ENCODE peak calls at places on chromosome 12, in eight cellular contexts. One of them, this sample, is unnamed.

GRCh38 chr12:108833355-108833733 is 24.0 kb downstream of the SSH1 start:
- DNase-seq in endothelial cell of umbilical vein: peak
- DNase-seq in A549: peak
- DNase-seq in choroid plexus epithelial cell: peak
- DNase-seq in heart right ventricle: peak
- DNase-seq in CD8-positive, alpha-beta T cell: no peak
- DNase-seq in dorsolateral prefrontal cortex: no peak
- DNase-seq in left ventricle myocardium inferior: peak
- DNase-seq in this sample: peak

GRCh38 chr12:127773520-127773919 is 493.4 kb upstream of the TMEM132C start:
- DNase-seq in A549: no peak
- DNase-seq in endothelial cell of umbilical vein: no peak
- DNase-seq in CD8-positive, alpha-beta T cell: no peak
- DNase-seq in dorsolateral prefrontal cortex: no peak
- DNase-seq in heart right ventricle: no peak
- DNase-seq in choroid plexus epithelial cell: no peak
- DNase-seq in left ventricle myocardium inferior: no peak
- DNase-seq in this sample: no peak

GRCh38 chr12:16030729-16031128 is 119.6 kb downstream of the DERA start:
- DNase-seq in CD8-positive, alpha-beta T cell: no peak
- DNase-seq in heart right ventricle: no peak
- DNase-seq in choroid plexus epithelial cell: peak
- DNase-seq in A549: no peak
- DNase-seq in dorsolateral prefrontal cortex: no peak
- DNase-seq in endothelial cell of umbilical vein: no peak
- DNase-seq in left ventricle myocardium inferior: no peak
- DNase-seq in this sample: no peak

GRCh38 chr12:112891093-112892024 is 15.4 kb upstream of the OAS1 start:
- DNase-seq in CD8-positive, alpha-beta T cell: no peak
- DNase-seq in heart right ventricle: no peak
- DNase-seq in choroid plexus epithelial cell: no peak
- DNase-seq in left ventricle myocardium inferior: no peak
- DNase-seq in A549: no peak
- DNase-seq in dorsolateral prefrontal cortex: no peak
- DNase-seq in endothelial cell of umbilical vein: peak
- DNase-seq in this sample: no peak

GRCh38 chr12:94289551-94290312 is 141.4 kb downstream of the PLXNC1 start:
- DNase-seq in dorsolateral prefrontal cortex: no peak
- DNase-seq in endothelial cell of umbilical vein: peak
- DNase-seq in heart right ventricle: no peak
- DNase-seq in A549: no peak
- DNase-seq in CD8-positive, alpha-beta T cell: no peak
- DNase-seq in left ventricle myocardium inferior: no peak
- DNase-seq in choroid plexus epithelial cell: peak
- DNase-seq in this sample: peak

GRCh38 chr12:116320839-116321238 is 43.3 kb upstream of the MED13L start:
- DNase-seq in dorsolateral prefrontal cortex: no peak
- DNase-seq in endothelial cell of umbilical vein: no peak
- DNase-seq in heart right ventricle: no peak
- DNase-seq in choroid plexus epithelial cell: no peak
- DNase-seq in A549: no peak
- DNase-seq in CD8-positive, alpha-beta T cell: no peak
- DNase-seq in left ventricle myocardium inferior: no peak
- DNase-seq in this sample: peak

GRCh38 chr12:112848972-112849371 is 57.4 kb downstream of the RPH3A start:
- DNase-seq in heart right ventricle: no peak
- DNase-seq in CD8-positive, alpha-beta T cell: no peak
- DNase-seq in endothelial cell of umbilical vein: no peak
- DNase-seq in dorsolateral prefrontal cortex: no peak
- DNase-seq in A549: no peak
- DNase-seq in choroid plexus epithelial cell: no peak
- DNase-seq in left ventricle myocardium inferior: no peak
- DNase-seq in this sample: no peak

GRCh38 chr12:26807292-26807691 is 25.7 kb downstream of the ITPR2 start:
- DNase-seq in dorsolateral prefrontal cortex: no peak
- DNase-seq in left ventricle myocardium inferior: no peak
- DNase-seq in choroid plexus epithelial cell: no peak
- DNase-seq in heart right ventricle: no peak
- DNase-seq in CD8-positive, alpha-beta T cell: no peak
- DNase-seq in A549: no peak
- DNase-seq in endothelial cell of umbilical vein: no peak
- DNase-seq in this sample: no peak

GRCh38 chr12:95480230-95480629 is 6.3 kb downstream of the METAP2 start:
- DNase-seq in A549: no peak
- DNase-seq in dorsolateral prefrontal cortex: no peak
- DNase-seq in heart right ventricle: no peak
- DNase-seq in CD8-positive, alpha-beta T cell: no peak
- DNase-seq in choroid plexus epithelial cell: peak
- DNase-seq in left ventricle myocardium inferior: no peak
- DNase-seq in endothelial cell of umbilical vein: no peak
- DNase-seq in this sample: no peak

GRCh38 chr12:104725610-104726009 is 232.5 kb downstream of the SLC41A2 start:
- DNase-seq in heart right ventricle: no peak
- DNase-seq in left ventricle myocardium inferior: no peak
- DNase-seq in choroid plexus epithelial cell: no peak
- DNase-seq in A549: no peak
- DNase-seq in CD8-positive, alpha-beta T cell: no peak
- DNase-seq in dorsolateral prefrontal cortex: no peak
- DNase-seq in endothelial cell of umbilical vein: no peak
- DNase-seq in this sample: no peak

GRCh38 chr12:131611416-131612091 is 99.3 kb upstream of the SFSWAP start:
- DNase-seq in left ventricle myocardium inferior: no peak
- DNase-seq in choroid plexus epithelial cell: no peak
- DNase-seq in CD8-positive, alpha-beta T cell: no peak
- DNase-seq in A549: no peak
- DNase-seq in endothelial cell of umbilical vein: no peak
- DNase-seq in heart right ventricle: no peak
- DNase-seq in dorsolateral prefrontal cortex: no peak
- DNase-seq in this sample: no peak

GRCh38 chr12:29505078-29505477 is 7.6 kb upstream of the OVCH1 start:
- DNase-seq in endothelial cell of umbilical vein: no peak
- DNase-seq in left ventricle myocardium inferior: no peak
- DNase-seq in choroid plexus epithelial cell: no peak
- DNase-seq in A549: no peak
- DNase-seq in CD8-positive, alpha-beta T cell: no peak
- DNase-seq in dorsolateral prefrontal cortex: no peak
- DNase-seq in heart right ventricle: no peak
- DNase-seq in this sample: peak

GRCh38 chr12:11171145-11171952 is at the start of gene SMIM10L1:
- DNase-seq in left ventricle myocardium inferior: peak
- DNase-seq in endothelial cell of umbilical vein: peak
- DNase-seq in dorsolateral prefrontal cortex: peak
- DNase-seq in CD8-positive, alpha-beta T cell: peak
- DNase-seq in choroid plexus epithelial cell: peak
- DNase-seq in A549: peak
- DNase-seq in heart right ventricle: peak
- DNase-seq in this sample: peak
- TF ChIP-seq CTCF in left ventricle myocardium inferior: no peak
- TF ChIP-seq CTCF in endothelial cell of umbilical vein: peak
- TF ChIP-seq CTCF in dorsolateral prefrontal cortex: no peak
- TF ChIP-seq CTCF in CD8-positive, alpha-beta T cell: no peak
- TF ChIP-seq CTCF in choroid plexus epithelial cell: no peak
- TF ChIP-seq CTCF in A549: no peak
- TF ChIP-seq CTCF in heart right ventricle: no peak
- TF ChIP-seq CTCF in this sample: no peak

DNA sequence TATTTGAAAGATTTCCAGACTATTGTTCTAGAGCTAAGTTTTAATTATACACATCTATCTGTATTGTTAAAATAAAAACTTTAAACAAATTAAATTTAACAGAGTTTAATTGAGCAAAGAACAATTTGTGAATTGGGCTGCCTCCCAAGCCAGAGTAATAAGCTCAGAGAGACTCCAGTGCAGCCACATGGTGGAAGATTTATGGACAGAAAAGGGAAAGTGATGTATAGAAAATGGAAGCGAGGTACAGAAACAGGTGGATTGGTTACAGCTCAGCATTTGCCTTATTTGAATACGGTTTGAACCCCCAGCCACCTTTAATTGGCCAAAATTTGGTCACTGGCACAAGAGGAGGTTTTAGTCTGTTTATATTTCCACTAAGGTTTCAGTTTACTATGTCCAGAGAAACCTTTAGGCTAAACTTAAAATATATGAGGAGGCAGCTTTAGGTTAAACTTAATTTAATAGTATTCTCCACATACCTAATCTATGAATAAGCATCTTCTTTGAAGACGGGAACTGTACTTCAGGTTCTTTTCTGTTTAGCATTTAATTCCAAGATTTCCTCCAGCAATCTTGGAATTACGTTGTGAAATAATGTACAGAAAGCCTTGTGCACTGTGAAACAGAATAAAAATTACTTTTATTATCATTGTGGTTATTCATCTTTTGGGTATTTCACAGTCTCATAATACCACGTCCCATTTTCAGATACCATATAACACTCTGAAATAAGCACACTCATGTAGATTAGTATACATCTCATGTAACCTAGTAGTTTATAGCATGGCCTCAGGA is 19.4 kb downstream of the SRGAP1 start:
- DNase-seq in CD8-positive, alpha-beta T cell: no peak
- DNase-seq in dorsolateral prefrontal cortex: no peak
- DNase-seq in left ventricle myocardium inferior: no peak
- DNase-seq in endothelial cell of umbilical vein: no peak
- DNase-seq in heart right ventricle: no peak
- DNase-seq in A549: no peak
- DNase-seq in choroid plexus epithelial cell: no peak
- DNase-seq in this sample: no peak
- H3K4me3 ChIP-seq in CD8-positive, alpha-beta T cell: no peak
- H3K4me3 ChIP-seq in dorsolateral prefrontal cortex: no peak
- H3K4me3 ChIP-seq in left ventricle myocardium inferior: no peak
- H3K4me3 ChIP-seq in endothelial cell of umbilical vein: no peak
- H3K4me3 ChIP-seq in heart right ventricle: no peak
- H3K4me3 ChIP-seq in A549: no peak
- H3K4me3 ChIP-seq in choroid plexus epithelial cell: no peak
- H3K4me3 ChIP-seq in this sample: no peak

GRCh38 chr12:6425588-6426531 is 18.9 kb upstream of the CD27 start:
- DNase-seq in A549: no peak
- DNase-seq in choroid plexus epithelial cell: no peak
- DNase-seq in dorsolateral prefrontal cortex: peak
- DNase-seq in CD8-positive, alpha-beta T cell: peak
- DNase-seq in left ventricle myocardium inferior: no peak
- DNase-seq in endothelial cell of umbilical vein: no peak
- DNase-seq in heart right ventricle: no peak
- DNase-seq in this sample: peak

GRCh38 chr12:6420364-6420763 is 24.4 kb upstream of the CD27 start:
- DNase-seq in left ventricle myocardium inferior: no peak
- DNase-seq in A549: no peak
- DNase-seq in heart right ventricle: no peak
- DNase-seq in endothelial cell of umbilical vein: no peak
- DNase-seq in CD8-positive, alpha-beta T cell: no peak
- DNase-seq in dorsolateral prefrontal cortex: no peak
- DNase-seq in choroid plexus epithelial cell: no peak
- DNase-seq in this sample: no peak

GRCh38 chr12:6424848-6425247 is 19.9 kb upstream of the CD27 start:
- DNase-seq in left ventricle myocardium inferior: no peak
- DNase-seq in CD8-positive, alpha-beta T cell: no peak
- DNase-seq in heart right ventricle: no peak
- DNase-seq in endothelial cell of umbilical vein: no peak
- DNase-seq in choroid plexus epithelial cell: no peak
- DNase-seq in dorsolateral prefrontal cortex: no peak
- DNase-seq in A549: no peak
- DNase-seq in this sample: no peak

GRCh38 chr12:6424008-6424347 is 20.8 kb upstream of the CD27 start:
- DNase-seq in CD8-positive, alpha-beta T cell: no peak
- DNase-seq in left ventricle myocardium inferior: no peak
- DNase-seq in A549: no peak
- DNase-seq in dorsolateral prefrontal cortex: no peak
- DNase-seq in choroid plexus epithelial cell: no peak
- DNase-seq in heart right ventricle: no peak
- DNase-seq in endothelial cell of umbilical vein: no peak
- DNase-seq in this sample: no peak

GRCh38 chr12:6423267-6424007 is 21.3 kb upstream of the CD27 start:
- DNase-seq in dorsolateral prefrontal cortex: peak
- DNase-seq in left ventricle myocardium inferior: peak
- DNase-seq in CD8-positive, alpha-beta T cell: peak
- DNase-seq in choroid plexus epithelial cell: peak
- DNase-seq in endothelial cell of umbilical vein: peak
- DNase-seq in A549: peak
- DNase-seq in heart right ventricle: peak
- DNase-seq in this sample: peak
- TF ChIP-seq CTCF in dorsolateral prefrontal cortex: peak
- TF ChIP-seq CTCF in left ventricle myocardium inferior: peak
- TF ChIP-seq CTCF in CD8-positive, alpha-beta T cell: peak
- TF ChIP-seq CTCF in choroid plexus epithelial cell: peak
- TF ChIP-seq CTCF in endothelial cell of umbilical vein: peak
- TF ChIP-seq CTCF in A549: peak
- TF ChIP-seq CTCF in heart right ventricle: peak
- TF ChIP-seq CTCF in this sample: peak

GRCh38 chr12:124992874-124993567 is 424 bp upstream of the BRI3BP start:
- DNase-seq in A549: peak
- DNase-seq in CD8-positive, alpha-beta T cell: peak
- DNase-seq in endothelial cell of umbilical vein: peak
- DNase-seq in choroid plexus epithelial cell: peak
- DNase-seq in dorsolateral prefrontal cortex: peak
- DNase-seq in heart right ventricle: no peak
- DNase-seq in left ventricle myocardium inferior: no peak
- DNase-seq in this sample: peak

GRCh38 chr12:124993568-124994434 is at the start of gene BRI3BP:
- DNase-seq in choroid plexus epithelial cell: peak
- DNase-seq in endothelial cell of umbilical vein: peak
- DNase-seq in A549: peak
- DNase-seq in dorsolateral prefrontal cortex: peak
- DNase-seq in heart right ventricle: peak
- DNase-seq in left ventricle myocardium inferior: peak
- DNase-seq in CD8-positive, alpha-beta T cell: peak
- DNase-seq in this sample: peak

GRCh38 chr12:124998705-124999104 is 5.3 kb downstream of the BRI3BP start:
- DNase-seq in left ventricle myocardium inferior: no peak
- DNase-seq in endothelial cell of umbilical vein: no peak
- DNase-seq in dorsolateral prefrontal cortex: no peak
- DNase-seq in choroid plexus epithelial cell: no peak
- DNase-seq in heart right ventricle: no peak
- DNase-seq in A549: no peak
- DNase-seq in CD8-positive, alpha-beta T cell: no peak
- DNase-seq in this sample: no peak

GRCh38 chr12:124994435-124994975 is 1.1 kb downstream of the BRI3BP start:
- DNase-seq in left ventricle myocardium inferior: no peak
- DNase-seq in choroid plexus epithelial cell: no peak
- DNase-seq in dorsolateral prefrontal cortex: no peak
- DNase-seq in CD8-positive, alpha-beta T cell: no peak
- DNase-seq in heart right ventricle: no peak
- DNase-seq in endothelial cell of umbilical vein: no peak
- DNase-seq in A549: no peak
- DNase-seq in this sample: no peak

DNA sequence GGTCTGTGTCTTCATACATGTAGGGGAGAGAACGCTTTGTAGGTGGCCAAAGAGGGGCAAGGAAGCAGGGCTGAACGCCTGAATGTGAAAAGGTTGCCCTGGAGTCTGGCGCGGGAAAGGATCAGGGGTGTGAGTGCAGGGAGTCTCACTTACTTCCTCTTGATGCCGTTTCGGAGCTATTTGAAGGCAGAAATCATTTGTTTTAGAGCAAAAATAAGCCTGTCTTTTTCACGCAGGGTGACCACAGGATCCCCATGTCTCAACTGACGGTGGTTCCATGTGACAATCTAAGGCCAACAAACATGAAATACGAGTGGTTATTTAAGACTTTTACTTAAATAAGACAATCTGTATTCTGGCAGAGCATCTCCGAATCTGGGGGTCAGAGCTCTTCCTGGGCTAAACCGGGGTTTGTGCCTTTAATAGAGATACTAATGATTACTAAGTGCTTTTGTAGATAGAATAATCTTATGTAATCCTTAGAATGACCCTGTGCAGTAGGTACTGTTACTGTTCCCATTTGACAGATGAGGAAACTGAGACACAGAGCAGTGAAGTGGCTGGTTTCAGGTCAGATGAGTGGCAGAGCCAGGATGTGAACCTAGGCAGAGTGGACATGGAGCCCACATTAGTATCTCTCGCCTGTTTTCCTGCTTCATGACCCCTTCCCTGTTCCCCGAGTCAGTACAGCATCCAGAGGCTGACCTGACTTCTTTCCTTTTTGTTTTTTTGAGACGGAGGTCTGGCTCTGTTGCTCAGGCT is 1.9 kb downstream of the BRI3BP start:
- DNase-seq in heart right ventricle: no peak
- DNase-seq in endothelial cell of umbilical vein: no peak
- DNase-seq in dorsolateral prefrontal cortex: no peak
- DNase-seq in CD8-positive, alpha-beta T cell: no peak
- DNase-seq in choroid plexus epithelial cell: no peak
- DNase-seq in left ventricle myocardium inferior: no peak
- DNase-seq in A549: no peak
- DNase-seq in this sample: no peak
- H3K4me3 ChIP-seq in heart right ventricle: no peak
- H3K4me3 ChIP-seq in endothelial cell of umbilical vein: no peak
- H3K4me3 ChIP-seq in dorsolateral prefrontal cortex: peak
- H3K4me3 ChIP-seq in CD8-positive, alpha-beta T cell: no peak
- H3K4me3 ChIP-seq in choroid plexus epithelial cell: no peak
- H3K4me3 ChIP-seq in left ventricle myocardium inferior: no peak
- H3K4me3 ChIP-seq in A549: peak
- H3K4me3 ChIP-seq in this sample: no peak